ENCODE peak calls at places on chromosomes 13 and 19, in four cellular contexts. L, P, D and Y are unnamed samples.
A peak's percentile ranks its signal among the peaks of the same experiment; 100 is the strongest.

GRCh38 chr19:55418185-55418584 is 10.6 kb upstream of the UBE2S start:
- DNase-seq in L (peak; percentile 17), P (peak; percentile 66), D (peak; percentile 36), Y (peak; percentile 75)

GRCh38 chr13:30341815-30342570 is 34.6 kb upstream of the KATNAL1 start:
- DNase-seq in L (no peak), P (peak; percentile 92), D (peak; percentile 7), Y (peak; percentile 49)

GRCh38 chr19:39408392-39409206 is 2.0 kb downstream of the ZFP36 start:
- DNase-seq in L (no peak), P (no peak), D (peak; percentile 30), Y (no peak)

GRCh38 chr13:33050161-33050560 is 33.9 kb downstream of the KL start:
- DNase-seq in L (no peak), P (no peak), D (no peak), Y (no peak)

GRCh38 chr19:7258840-7259395 is 35.3 kb downstream of the INSR start:
- DNase-seq in L (no peak), P (no peak), D (no peak), Y (no peak)

GRCh38 chr13:27797228-27797624 is 4.9 kb downstream of the GSX1 start:
- DNase-seq in L (no peak), P (no peak), D (no peak), Y (peak; percentile 30)

GRCh38 chr19:47111081-47111589 is 2.4 kb downstream of the ZC3H4 start:
- DNase-seq in L (no peak), P (no peak), D (peak; percentile 27), Y (no peak)

GRCh38 chr13:76703621-76704020 is 182.6 kb downstream of the KCTD12 start:
- DNase-seq in L (no peak), P (no peak), D (no peak), Y (no peak)

GRCh38 chr13:30111810-30112209 is 195.5 kb downstream of the KATNAL1 start:
- DNase-seq in L (no peak), P (no peak), D (no peak), Y (peak; percentile 16)

GRCh38 chr13:23069571-23069970 is 111.2 kb upstream of the SGCG start:
- DNase-seq in L (no peak), P (peak; percentile 41), D (no peak), Y (no peak)

GRCh38 chr19:8083141-8083540 is 30.6 kb downstream of the CCL25 start:
- DNase-seq in L (no peak), P (no peak), D (no peak), Y (no peak)

GRCh38 chr19:48644839-48645651 is 942 bp downstream of the CA11 start:
- DNase-seq in L (peak; percentile 46), P (peak; percentile 24), D (peak; percentile 72), Y (peak; percentile 60)

GRCh38 chr13:60663788-60664187 is 266.8 kb downstream of the TDRD3 start:
- DNase-seq in L (no peak), P (no peak), D (no peak), Y (no peak)

GRCh38 chr19:29128203-29128602 is 84.7 kb downstream of the UQCRFS1 start:
- DNase-seq in L (no peak), P (no peak), D (no peak), Y (no peak)

GRCh38 chr13:70375718-70376117 is 267.5 kb upstream of the KLHL1 start:
- DNase-seq in L (no peak), P (no peak), D (no peak), Y (no peak)

GRCh38 chr19:18520848-18521691 is 800 bp downstream of the ELL start:
- DNase-seq in L (no peak), P (no peak), D (no peak), Y (no peak)

GRCh38 chr13:112145221-112146072 is 78.5 kb downstream of the SOX1 start:
- DNase-seq in L (no peak), P (no peak), D (no peak), Y (no peak)

GRCh38 chr13:44698076-44698475 is 121.9 kb upstream of the TSC22D1 start:
- DNase-seq in L (no peak), P (no peak), D (no peak), Y (no peak)

GRCh38 chr19:55502197-55502952 is 14.1 kb downstream of the SSC5D start:
- DNase-seq in L (no peak), P (no peak), D (no peak), Y (no peak)

GRCh38 chr19:33400856-33401682 is 27.6 kb downstream of the CEBPG start:
- DNase-seq in L (no peak), P (no peak), D (no peak), Y (no peak)

GRCh38 chr19:42345191-42345812 is 19.9 kb downstream of the MEGF8 start:
- DNase-seq in L (no peak), P (no peak), D (no peak), Y (no peak)

GRCh38 chr13:56528040-56528760 is 612.5 kb upstream of the PRR20A start:
- DNase-seq in L (no peak), P (no peak), D (no peak), Y (no peak)

GRCh38 chr13:111158136-111158805 is 43.2 kb downstream of the ARHGEF7 start:
- DNase-seq in L (no peak), P (no peak), D (no peak), Y (no peak)

GRCh38 chr13:24168392-24168750 is 7.9 kb downstream of the SPATA13 start:
- DNase-seq in L (no peak), P (no peak), D (no peak), Y (no peak)

GRCh38 chr19:5128251-5128931 is 159.5 kb downstream of the KDM4B start:
- DNase-seq in L (no peak), P (no peak), D (no peak), Y (no peak)

GRCh38 chr13:39263033-39263432 is 224.8 kb downstream of the NHLRC3 start:
- DNase-seq in L (no peak), P (no peak), D (peak; percentile 54), Y (peak; percentile 27)

GRCh38 chr13:63124863-63125262 is 1709.2 kb upstream of the PCDH20 start:
- DNase-seq in L (no peak), P (no peak), D (no peak), Y (peak; percentile 43)

GRCh38 chr13:40916207-40916998 is 102.7 kb downstream of the ELF1 start:
- DNase-seq in L (no peak), P (no peak), D (no peak), Y (no peak)

GRCh38 chr13:41178040-41178439 is 16.3 kb downstream of the KBTBD7 start:
- DNase-seq in L (no peak), P (no peak), D (no peak), Y (no peak)

GRCh38 chr19:752652-753517 is 2.0 kb downstream of the MISP start:
- DNase-seq in L (no peak), P (peak; percentile 47), D (no peak), Y (peak; percentile 91)

GRCh38 chr13:35388979-35389378 is 87.5 kb downstream of the MAB21L1 start:
- DNase-seq in L (no peak), P (no peak), D (no peak), Y (no peak)

GRCh38 chr13:32737111-32737571 is 150.9 kb downstream of the PDS5B start:
- DNase-seq in L (no peak), P (no peak), D (no peak), Y (peak; percentile 30)

GRCh38 chr13:85543144-85543543 is 256.1 kb downstream of the SLITRK6 start:
- DNase-seq in L (no peak), P (no peak), D (no peak), Y (no peak)

GRCh38 chr19:15108845-15109767 is 1.9 kb downstream of the SYDE1 start:
- DNase-seq in L (no peak), P (no peak), D (no peak), Y (no peak)

GRCh38 chr19:11658954-11659353 is 61.7 kb downstream of the ZNF627 start:
- DNase-seq in L (no peak), P (no peak), D (no peak), Y (no peak)

GRCh38 chr19:49816616-49817015 is 1.5 kb upstream of the MED25 start:
- DNase-seq in L (no peak), P (no peak), D (no peak), Y (no peak)